ENCODE peak calls at places on chromosomes 1 and 21, in five cellular contexts. E is GM23248, Q is tibial nerve, S is aorta, C is heart right ventricle. G is an unnamed sample.

GRCh38 chr1:44801491-44802305 is 1.5 kb downstream of the PLK3 start:
- DNase-seq in E (peak), Q (no peak), S (peak), C (no peak), G (peak)

GRCh38 chr1:79629414-79629813 is 622.9 kb upstream of the ADGRL4 start:
- DNase-seq in E (no peak), Q (no peak), S (no peak), C (no peak), G (no peak)

GRCh38 chr1:149937779-149938178 is 1.1 kb upstream of the MTMR11 start:
- DNase-seq in E (peak), Q (no peak), S (no peak), C (no peak), G (no peak)

GRCh38 chr21:41650526-41651145 is 116.2 kb downstream of the RIPK4 start:
- DNase-seq in E (no peak), Q (no peak), S (no peak), C (no peak), G (peak)

GRCh38 chr21:15446193-15446592 is 283.6 kb upstream of the USP25 start:
- DNase-seq in E (no peak), Q (no peak), S (peak), C (no peak), G (no peak)

GRCh38 chr1:235095938-235096562 is 32.6 kb downstream of the TOMM20 start:
- DNase-seq in E (no peak), Q (no peak), S (no peak), C (no peak), G (no peak)

GRCh38 chr1:41698916-41699860 is 214.7 kb upstream of the EDN2 start:
- DNase-seq in E (no peak), Q (no peak), S (no peak), C (no peak), G (no peak)

GRCh38 chr1:30413606-30414005 is 309.8 kb downstream of the MATN1 start:
- DNase-seq in E (no peak), Q (no peak), S (no peak), C (no peak), G (peak)

GRCh38 chr1:205676002-205676401 is 4.3 kb downstream of the SLC45A3 start:
- DNase-seq in E (no peak), Q (no peak), S (no peak), C (no peak), G (no peak)

GRCh38 chr1:101203812-101204540 is 32.8 kb upstream of the S1PR1 start:
- DNase-seq in E (peak), Q (no peak), S (no peak), C (peak), G (no peak)

GRCh38 chr1:201597551-201598230 is 58.8 kb downstream of the NAV1 start:
- DNase-seq in E (no peak), Q (no peak), S (no peak), C (peak), G (peak)

GRCh38 chr1:243598433-243598832 is 251.6 kb downstream of the AKT3 start:
- DNase-seq in E (peak), Q (no peak), S (no peak), C (no peak), G (no peak)

GRCh38 chr1:197184190-197184589 is 37.7 kb upstream of the ASPM start:
- DNase-seq in E (peak), Q (no peak), S (no peak), C (no peak), G (no peak)

GRCh38 chr1:27568247-27569087 is 35.5 kb downstream of the AHDC1 start:
- DNase-seq in E (peak), Q (peak), S (peak), C (peak), G (peak)

GRCh38 chr21:46295996-46296752 is 10.0 kb downstream of the YBEY start:
- DNase-seq in E (peak), Q (peak), S (peak), C (peak), G (peak)

GRCh38 chr1:233543338-233544255 is 70.3 kb upstream of the KCNK1 start:
- DNase-seq in E (peak), Q (no peak), S (no peak), C (no peak), G (no peak)

GRCh38 chr1:2290171-2290578 is 62.1 kb downstream of the SKI start:
- DNase-seq in E (no peak), Q (no peak), S (no peak), C (no peak), G (no peak)
- H3K4me3 ChIP-seq in E (peak), Q (no peak), S (no peak), C (peak), G (peak)

GRCh38 chr1:179298952-179299351 is 5.4 kb downstream of the SOAT1 start:
- DNase-seq in E (no peak), Q (no peak), S (no peak), C (no peak), G (no peak)
- H3K27ac ChIP-seq in E (no peak), Q (no peak), S (no peak), C (no peak), G (no peak)

GRCh38 chr1:23215751-23216449 is 1.4 kb downstream of the HTR1D start:
- DNase-seq in E (no peak), Q (no peak), S (no peak), C (no peak), G (no peak)
- H3K4me3 ChIP-seq in E (no peak), Q (no peak), S (no peak), C (no peak), G (no peak)

GRCh38 chr1:92943515-92943873 is 17.8 kb downstream of the DIPK1A start:
- DNase-seq in E (no peak), Q (no peak), S (no peak), C (no peak), G (no peak)
- H3K27ac ChIP-seq in E (no peak), Q (no peak), S (no peak), C (peak), G (no peak)

GRCh38 chr1:151540982-151541377 is 871 bp downstream of the TUFT1 start:
- DNase-seq in E (no peak), Q (no peak), S (no peak), C (no peak), G (no peak)
- H3K4me3 ChIP-seq in E (peak), Q (peak), S (peak), C (peak), G (peak)

GRCh38 chr1:13948396-13948795 is 248.4 kb downstream of the PRDM2 start:
- DNase-seq in E (no peak), Q (no peak), S (no peak), C (no peak), G (no peak)
- H3K27ac ChIP-seq in E (no peak), Q (peak), S (no peak), C (peak), G (peak)

GRCh38 chr1:42957880-42958487 is 684 bp downstream of the SLC2A1 start:
- DNase-seq in E (peak), Q (no peak), S (peak), C (peak), G (no peak)

GRCh38 chr1:42953182-42954180 is 5.2 kb downstream of the SLC2A1 start:
- DNase-seq in E (no peak), Q (no peak), S (no peak), C (no peak), G (no peak)

GRCh38 chr1:42956739-42957138 is 1.9 kb downstream of the SLC2A1 start:
- DNase-seq in E (no peak), Q (no peak), S (no peak), C (no peak), G (no peak)

GRCh38 chr1:42957229-42957879 is 1.3 kb downstream of the SLC2A1 start:
- DNase-seq in E (no peak), Q (no peak), S (no peak), C (no peak), G (no peak)

GRCh38 chr1:42955311-42956063 is 3.2 kb downstream of the SLC2A1 start:
- DNase-seq in E (no peak), Q (no peak), S (no peak), C (no peak), G (no peak)
- H3K4me3 ChIP-seq in E (peak), Q (peak), S (no peak), C (no peak), G (no peak)

GRCh38 chr1:50983403-50983802 is 13.4 kb downstream of the CDKN2C start:
- DNase-seq in E (no peak), Q (no peak), S (no peak), C (no peak), G (no peak)
- H3K27ac ChIP-seq in E (no peak), Q (no peak), S (no peak), C (peak), G (peak)

GRCh38 chr1:90045853-90046563 is 51.1 kb downstream of the ZNF326 start:
- DNase-seq in E (peak), Q (no peak), S (no peak), C (no peak), G (no peak)

GRCh38 chr1:90043573-90043972 is 48.7 kb downstream of the ZNF326 start:
- DNase-seq in E (no peak), Q (no peak), S (no peak), C (no peak), G (no peak)

GRCh38 chr1:90044346-90044745 is 49.4 kb downstream of the ZNF326 start:
- DNase-seq in E (no peak), Q (no peak), S (no peak), C (no peak), G (no peak)

GRCh38 chr1:90046635-90047034 is 51.7 kb downstream of the ZNF326 start:
- DNase-seq in E (no peak), Q (no peak), S (no peak), C (no peak), G (no peak)
- H3K4me3 ChIP-seq in E (no peak), Q (no peak), S (no peak), C (no peak), G (no peak)

GRCh38 chr1:167644551-167644950 is 14.5 kb downstream of the RCSD1 start:
- DNase-seq in E (no peak), Q (no peak), S (no peak), C (no peak), G (no peak)
- H3K27ac ChIP-seq in E (no peak), Q (no peak), S (no peak), C (no peak), G (no peak)